ENCODE peak calls at places on chromosomes 13 and 19, in nine cellular contexts. L, N, Q, T, K, P, Z, H and G are unnamed samples.

GRCh38 chr13:29924951-29925350 is 74.5 kb upstream of the UBL3 start:
- DNase-seq in H (no peak), Q (no peak), N (no peak), T (no peak), K (no peak), P (no peak), L (no peak), Z (no peak), G (no peak)

GRCh38 chr13:87259479-87260083 is 411.6 kb upstream of the SLITRK5 start:
- DNase-seq in T (peak), H (no peak), N (no peak), Q (no peak), L (no peak), Z (no peak), K (no peak), P (no peak), G (no peak)

GRCh38 chr13:105665284-105665683 is 870.2 kb downstream of the EFNB2 start:
- DNase-seq in Q (no peak), K (peak), H (no peak), N (no peak), Z (peak), T (no peak), L (peak), P (no peak), G (no peak)

GRCh38 chr19:39607021-39607420 is 4.7 kb downstream of the LGALS13 start:
- DNase-seq in T (no peak), L (no peak), P (no peak), Z (no peak), K (no peak), N (no peak), Q (no peak), H (no peak), G (no peak)

GRCh38 chr13:43232866-43233265 is 209.5 kb downstream of the DNAJC15 start:
- DNase-seq in H (no peak), K (peak), Q (no peak), T (no peak), Z (peak), L (peak), N (peak), P (no peak), G (no peak)

GRCh38 chr19:48283908-48284307 is 14.0 kb downstream of the ZNF114 start:
- DNase-seq in P (peak), Z (peak), Q (peak), K (peak), N (peak), L (no peak), T (no peak), H (no peak), G (no peak)

GRCh38 chr13:79860757-79861156 is 379.8 kb downstream of the NDFIP2 start:
- DNase-seq in H (no peak), N (no peak), K (no peak), Q (no peak), P (no peak), Z (no peak), T (no peak), L (no peak), G (no peak)

GRCh38 chr13:41639955-41640780 is 182.8 kb downstream of the RGCC start:
- DNase-seq in N (no peak), L (no peak), K (no peak), H (no peak), Q (no peak), Z (no peak), T (no peak), P (no peak), G (no peak)

GRCh38 chr19:18897108-18898029 is 1.4 kb upstream of the CERS1 start:
- DNase-seq in N (no peak), Z (no peak), H (peak), T (no peak), Q (peak), L (no peak), P (no peak), K (no peak), G (no peak)

GRCh38 chr13:108218044-108218974 is at the start of gene ABHD13:
- DNase-seq in Z (peak), L (peak), K (peak), Q (peak), T (peak), H (peak), P (peak), N (peak), G (peak)

GRCh38 chr13:108215428-108215827 is at the start of gene LIG4:
- DNase-seq in N (peak), P (peak), L (peak), T (peak), H (peak), Q (peak), Z (peak), K (peak), G (peak)

GRCh38 chr13:108223850-108224503 is 5.8 kb downstream of the ABHD13 start:
- DNase-seq in K (no peak), L (no peak), Z (no peak), P (no peak), T (no peak), Q (no peak), N (no peak), H (no peak), G (no peak)

GRCh38 chr13:108214511-108215383 is 589 bp downstream of the LIG4 start:
- DNase-seq in H (peak), K (no peak), Q (no peak), T (no peak), L (peak), N (no peak), P (no peak), Z (no peak), G (peak)

GRCh38 chr13:108220042-108220441 is 1.9 kb downstream of the ABHD13 start:
- DNase-seq in N (no peak), P (no peak), Q (no peak), L (peak), H (no peak), Z (no peak), K (no peak), T (no peak), G (no peak)
- TF ChIP-seq CTCF in N (no peak), P (no peak), Q (no peak), L (no peak), H (no peak), Z (no peak), K (no peak), T (no peak), G (no peak)

GRCh38 chr19:13712767-13713201 is 51.5 kb upstream of the MRI1 start:
- DNase-seq in N (no peak), Z (peak), Q (peak), T (no peak), K (no peak), L (no peak), H (no peak), P (no peak), G (no peak)

GRCh38 chr19:13723206-13723605 is 41.1 kb upstream of the MRI1 start:
- DNase-seq in K (no peak), L (no peak), N (no peak), T (no peak), Q (no peak), Z (peak), H (no peak), P (no peak), G (no peak)

GRCh38 chr19:13717194-13717643 is 47.1 kb upstream of the MRI1 start:
- DNase-seq in T (no peak), P (peak), K (no peak), N (peak), Q (peak), H (no peak), Z (peak), L (no peak), G (no peak)

GRCh38 chr19:13718733-13719132 is 45.6 kb upstream of the MRI1 start:
- DNase-seq in N (no peak), L (peak), T (peak), Z (peak), H (no peak), P (peak), K (peak), Q (peak), G (no peak)
- TF ChIP-seq CTCF in N (peak), L (no peak), T (peak), Z (peak), H (no peak), P (peak), K (peak), Q (peak), G (no peak)

GRCh38 chr19:43725468-43725867 is 9.6 kb downstream of the IRGC start:
- DNase-seq in L (no peak), K (no peak), T (no peak), Q (no peak), H (no peak), N (no peak), P (no peak), Z (no peak), G (no peak)

GRCh38 chr19:43720936-43721335 is 5.1 kb downstream of the IRGC start:
- DNase-seq in H (no peak), K (peak), T (no peak), P (no peak), Q (peak), Z (no peak), L (no peak), N (no peak), G (no peak)

GRCh38 chr19:43724896-43725295 is 9.0 kb downstream of the IRGC start:
- DNase-seq in T (no peak), K (no peak), Z (no peak), P (no peak), L (no peak), Q (no peak), N (no peak), H (no peak), G (no peak)

GRCh38 chr19:43721469-43722048 is 5.7 kb downstream of the IRGC start:
- DNase-seq in P (no peak), H (no peak), Z (no peak), Q (no peak), N (no peak), K (no peak), L (no peak), T (no peak), G (no peak)

GRCh38 chr19:43723588-43723987 is 7.7 kb downstream of the IRGC start:
- DNase-seq in N (no peak), P (no peak), Q (no peak), Z (no peak), K (no peak), L (no peak), H (no peak), T (no peak), G (no peak)
- TF ChIP-seq CTCF in N (peak), P (peak), Q (peak), Z (peak), K (peak), L (no peak), H (no peak), T (peak), G (no peak)

GRCh38 chr13:33176526-33176925 is 109.0 kb downstream of the STARD13 start:
- DNase-seq in Q (no peak), Z (no peak), H (no peak), K (no peak), T (no peak), N (no peak), P (no peak), L (no peak), G (no peak)
- TF ChIP-seq CTCF in Q (no peak), Z (no peak), H (no peak), K (no peak), T (no peak), N (no peak), P (no peak), L (no peak), G (no peak)

GRCh38 chr19:7294571-7295212 is 478 bp upstream of the INSR start:
- DNase-seq in N (peak), L (no peak), K (peak), Q (no peak), P (no peak), H (peak), Z (peak), T (peak), G (peak)
- TF ChIP-seq CTCF in N (peak), L (peak), K (no peak), Q (peak), P (peak), H (no peak), Z (peak), T (peak), G (no peak)

DNA sequence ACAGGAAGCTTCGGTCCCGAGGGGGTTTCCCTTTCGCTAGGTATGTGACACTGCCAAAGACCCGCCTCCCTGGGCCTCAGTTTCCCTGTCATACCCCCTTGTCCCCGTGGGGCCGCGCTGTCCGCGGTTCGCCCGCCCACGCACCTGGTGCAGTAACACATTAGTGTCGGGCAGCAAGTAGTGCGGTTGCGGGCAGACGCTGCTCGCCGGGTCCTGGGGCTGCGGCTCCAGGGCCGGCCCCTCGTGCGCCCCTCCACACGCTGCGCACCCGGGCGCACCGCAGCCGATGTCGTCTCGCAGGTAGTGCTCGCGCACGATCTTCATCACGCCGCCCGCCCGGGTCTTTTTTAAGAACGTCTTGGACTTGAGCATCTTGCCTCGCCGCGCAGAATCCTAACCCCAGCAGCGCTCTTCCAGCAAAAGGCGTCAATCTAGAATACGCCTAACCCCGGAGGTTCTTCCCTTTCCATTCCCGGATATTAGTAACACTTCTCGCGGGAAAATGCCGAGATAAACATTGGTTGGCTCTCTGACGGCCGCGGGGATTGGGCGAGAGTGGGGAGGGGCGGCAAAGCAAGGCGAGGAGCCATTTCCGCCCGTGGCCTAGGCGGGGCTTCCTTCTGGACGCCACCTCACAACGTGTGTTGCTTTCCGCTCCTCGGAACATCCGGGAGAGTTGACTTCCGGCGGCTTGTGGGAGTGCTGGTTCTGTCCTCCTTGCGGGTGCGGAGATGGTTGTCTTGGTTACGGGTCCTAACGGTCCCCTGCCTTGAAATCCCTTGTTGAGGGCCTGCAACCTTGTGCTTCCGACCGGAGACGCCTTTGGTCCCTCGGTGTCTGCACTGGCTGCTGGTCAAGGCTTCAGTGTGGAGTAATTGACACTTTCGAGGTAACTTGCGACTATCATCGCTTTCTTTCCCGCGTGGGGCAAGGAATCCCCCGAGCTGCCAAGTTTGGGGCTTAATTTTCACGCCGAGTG is at the start of the genes DIS3 and PIBF1:
- DNase-seq in H (peak), N (peak), L (peak), T (peak), P (peak), K (peak), Q (peak), Z (peak), G (peak)
- TF ChIP-seq CTCF in H (no peak), N (peak), L (no peak), T (no peak), P (peak), K (no peak), Q (peak), Z (no peak), G (peak)

DNA sequence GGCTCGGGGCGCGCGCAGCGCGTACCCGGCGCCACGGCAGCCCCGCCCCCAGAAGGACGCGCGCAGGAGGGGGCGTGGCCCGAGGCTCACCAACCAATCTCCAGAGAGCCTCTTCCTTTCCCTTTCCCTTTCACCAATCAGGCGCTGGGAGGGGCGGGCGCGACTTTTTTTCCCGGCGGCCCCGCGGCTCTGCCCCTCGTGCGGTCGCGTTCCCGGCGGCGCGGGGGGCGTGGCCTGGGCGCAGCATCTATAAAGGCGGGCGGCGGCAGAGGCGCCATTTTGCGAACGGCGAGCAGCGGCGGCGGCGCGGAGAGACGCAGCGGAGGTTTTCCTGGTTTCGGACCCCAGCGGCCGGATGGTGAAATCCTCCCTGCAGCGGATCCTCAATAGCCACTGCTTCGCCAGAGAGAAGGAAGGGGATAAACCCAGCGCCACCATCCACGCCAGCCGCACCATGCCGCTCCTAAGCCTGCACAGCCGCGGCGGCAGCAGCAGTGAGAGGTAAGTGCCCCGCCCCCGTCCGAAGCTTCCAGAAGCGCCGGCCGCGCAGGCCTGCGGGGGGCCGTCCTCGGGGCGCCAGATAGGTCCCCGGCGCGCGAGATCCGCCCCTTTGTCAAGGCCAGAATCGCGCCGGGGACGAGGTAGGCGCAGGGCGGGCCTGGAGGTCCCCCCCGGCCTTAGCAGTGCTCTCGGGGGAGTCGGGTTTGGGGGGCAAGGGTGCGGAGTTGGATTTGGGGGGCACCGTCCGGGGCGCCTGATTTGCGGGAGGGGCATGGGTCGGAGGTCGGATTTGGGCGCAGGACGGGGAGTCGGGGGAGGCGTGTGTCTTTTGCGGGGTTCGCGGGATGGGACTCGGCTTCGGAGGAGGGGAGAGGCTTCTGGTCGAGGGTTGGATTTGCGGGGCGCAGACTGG is 12.5 kb downstream of the PEAK3 start:
- DNase-seq in K (peak), N (peak), P (peak), Z (peak), H (peak), Q (peak), L (peak), T (peak), G (peak)
- TF ChIP-seq CTCF in K (no peak), N (no peak), P (peak), Z (no peak), H (peak), Q (no peak), L (no peak), T (no peak), G (no peak)

GRCh38 chr19:50406829-50407228 is 11.9 kb upstream of the SPIB start:
- DNase-seq in K (no peak), N (no peak), Z (no peak), P (no peak), L (no peak), T (no peak), Q (no peak), H (no peak), G (no peak)

GRCh38 chr19:50409347-50409746 is 9.4 kb upstream of the SPIB start:
- DNase-seq in Q (no peak), Z (no peak), N (no peak), T (no peak), K (no peak), H (no peak), L (no peak), P (no peak), G (no peak)

GRCh38 chr19:50413096-50413495 is 5.6 kb upstream of the SPIB start:
- DNase-seq in H (no peak), P (no peak), L (no peak), T (no peak), N (no peak), Q (no peak), K (no peak), Z (no peak), G (no peak)

GRCh38 chr19:50412419-50412818 is 6.3 kb upstream of the SPIB start:
- DNase-seq in Q (no peak), N (no peak), P (no peak), L (no peak), T (no peak), K (no peak), Z (no peak), H (no peak), G (no peak)

DNA sequence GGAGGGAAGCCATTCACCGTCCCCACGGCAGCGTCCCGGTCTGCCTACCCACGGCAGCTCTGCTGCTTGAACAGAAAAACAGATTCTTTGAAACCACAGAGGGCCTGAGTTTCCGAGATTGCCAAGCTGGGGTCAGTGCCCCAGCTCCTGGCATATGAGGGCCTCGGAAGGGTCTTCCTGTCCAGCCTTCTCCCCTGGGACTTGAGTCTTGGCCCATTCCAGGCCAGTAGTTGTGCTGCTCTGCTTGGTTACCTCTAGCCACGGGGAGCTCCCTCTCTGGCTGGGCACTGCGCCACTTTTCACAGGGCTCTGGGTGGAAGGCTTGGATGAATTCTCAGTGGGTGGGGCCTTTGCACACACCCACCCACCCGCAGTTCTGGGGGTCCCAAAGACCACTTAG is 8.6 kb upstream of the SPIB start:
- DNase-seq in N (no peak), K (no peak), Z (no peak), L (no peak), T (no peak), Q (no peak), P (no peak), H (no peak), G (no peak)
- TF ChIP-seq CTCF in N (no peak), K (no peak), Z (no peak), L (no peak), T (no peak), Q (no peak), P (no peak), H (no peak), G (no peak)